ENCODE peak calls at places on chromosomes 3 and 15, in seven cellular contexts. K, A, H, C, Z, B and R are unnamed samples.

GRCh38 chr3:58617338-58617761 is 40.2 kb upstream of the FAM107A start:
- DNase-seq in K (no peak), A (no peak), H (no peak), C (peak; percentile 1), Z (no peak), B (no peak), R (no peak)

GRCh38 chr15:65366122-65366892 is 11.5 kb downstream of the IGDCC3 start:
- DNase-seq in K (peak; percentile 11), A (no peak), H (no peak), C (no peak), Z (no peak), B (no peak), R (no peak)

GRCh38 chr15:45630958-45631691 is 3.7 kb upstream of the SQOR start:
- DNase-seq in K (no peak), A (peak; percentile 94), H (no peak), C (peak; percentile 68), Z (no peak), B (no peak), R (no peak)

GRCh38 chr3:150681037-150681436 is 22.7 kb downstream of the ERICH6 start:
- DNase-seq in K (no peak), A (no peak), H (peak; percentile 52), C (no peak), Z (no peak), B (no peak), R (no peak)

GRCh38 chr3:187909871-187910270 is 164.6 kb upstream of the BCL6 start:
- DNase-seq in K (no peak), A (no peak), H (no peak), C (no peak), Z (no peak), B (no peak), R (no peak)

GRCh38 chr15:63157891-63158431 is 684 bp upstream of the RPS27L start:
- DNase-seq in K (peak; percentile 39), A (peak; percentile 75), H (no peak), C (peak; percentile 53), Z (peak; percentile 27), B (no peak), R (no peak)

GRCh38 chr15:78211189-78211921 is 23.0 kb downstream of the ACSBG1 start:
- DNase-seq in K (no peak), A (no peak), H (no peak), C (no peak), Z (no peak), B (no peak), R (no peak)

GRCh38 chr3:146581877-146582508 is 23.2 kb downstream of the PLSCR5 start:
- DNase-seq in K (no peak), A (no peak), H (no peak), C (no peak), Z (no peak), B (no peak), R (no peak)

GRCh38 chr3:27590437-27591320 is 106.5 kb upstream of the SLC4A7 start:
- DNase-seq in K (no peak), A (peak; percentile 41), H (no peak), C (no peak), Z (no peak), B (no peak), R (no peak)

GRCh38 chr3:127446756-127447155 is 143.8 kb downstream of the TPRA1 start:
- DNase-seq in K (no peak), A (no peak), H (no peak), C (no peak), Z (peak; percentile 6), B (no peak), R (no peak)

GRCh38 chr15:44066211-44066827 is 128.8 kb downstream of the FRMD5 start:
- DNase-seq in K (peak; percentile 36), A (peak; percentile 35), H (peak; percentile 11), C (peak; percentile 29), Z (no peak), B (peak; percentile 63), R (peak; percentile 17)

GRCh38 chr15:73515520-73515919 is 72.6 kb downstream of the REC114 start:
- DNase-seq in K (no peak), A (no peak), H (no peak), C (no peak), Z (no peak), B (no peak), R (no peak)

DNA sequence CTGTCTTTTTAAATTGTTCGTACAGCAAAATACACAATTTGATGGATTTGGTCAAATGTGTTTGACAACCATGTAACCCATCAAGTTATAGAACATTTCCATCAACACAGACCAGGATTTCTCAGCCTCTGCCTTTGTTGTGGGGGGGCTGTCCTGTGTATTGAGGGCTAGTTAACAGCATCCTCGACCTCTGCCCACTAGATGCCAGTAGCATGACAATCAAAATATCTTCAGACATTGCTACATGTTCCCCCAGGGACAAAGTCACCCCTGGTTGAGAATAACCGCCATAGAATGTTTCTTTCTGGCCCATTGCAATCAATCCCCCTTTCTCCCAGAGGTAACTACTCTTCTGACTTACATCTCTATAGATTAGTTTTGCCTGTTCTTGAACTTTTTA is 310.1 kb upstream of the RGMA start:
- DNase-seq in K (no peak), A (no peak), H (no peak), C (no peak), Z (no peak), B (no peak), R (no peak)
- TF ChIP-seq CTCF in K (no peak), A (no peak), H (no peak), C (no peak), Z (no peak), B (no peak), R (no peak)

GRCh38 chr3:15636028-15636709 is 34.6 kb downstream of the BTD start:
- DNase-seq in K (no peak), A (peak; percentile 95), H (peak; percentile 50), C (peak; percentile 74), Z (no peak), B (no peak), R (no peak)
- TF ChIP-seq CTCF in K (no peak), A (no peak), H (no peak), C (no peak), Z (no peak), B (no peak), R (no peak)

GRCh38 chr3:47374587-47374986 is 6.2 kb upstream of the PTPN23 start:
- DNase-seq in K (no peak), A (no peak), H (no peak), C (no peak), Z (no peak), B (no peak), R (no peak)

GRCh38 chr3:47376393-47376792 is 4.4 kb upstream of the PTPN23 start:
- DNase-seq in K (no peak), A (no peak), H (no peak), C (no peak), Z (no peak), B (no peak), R (no peak)

GRCh38 chr3:47367631-47368030 is 13.2 kb upstream of the PTPN23 start:
- DNase-seq in K (no peak), A (no peak), H (no peak), C (no peak), Z (no peak), B (no peak), R (no peak)

GRCh38 chr3:47366833-47367232 is 14.0 kb upstream of the PTPN23 start:
- DNase-seq in K (no peak), A (no peak), H (no peak), C (no peak), Z (no peak), B (no peak), R (no peak)

DNA sequence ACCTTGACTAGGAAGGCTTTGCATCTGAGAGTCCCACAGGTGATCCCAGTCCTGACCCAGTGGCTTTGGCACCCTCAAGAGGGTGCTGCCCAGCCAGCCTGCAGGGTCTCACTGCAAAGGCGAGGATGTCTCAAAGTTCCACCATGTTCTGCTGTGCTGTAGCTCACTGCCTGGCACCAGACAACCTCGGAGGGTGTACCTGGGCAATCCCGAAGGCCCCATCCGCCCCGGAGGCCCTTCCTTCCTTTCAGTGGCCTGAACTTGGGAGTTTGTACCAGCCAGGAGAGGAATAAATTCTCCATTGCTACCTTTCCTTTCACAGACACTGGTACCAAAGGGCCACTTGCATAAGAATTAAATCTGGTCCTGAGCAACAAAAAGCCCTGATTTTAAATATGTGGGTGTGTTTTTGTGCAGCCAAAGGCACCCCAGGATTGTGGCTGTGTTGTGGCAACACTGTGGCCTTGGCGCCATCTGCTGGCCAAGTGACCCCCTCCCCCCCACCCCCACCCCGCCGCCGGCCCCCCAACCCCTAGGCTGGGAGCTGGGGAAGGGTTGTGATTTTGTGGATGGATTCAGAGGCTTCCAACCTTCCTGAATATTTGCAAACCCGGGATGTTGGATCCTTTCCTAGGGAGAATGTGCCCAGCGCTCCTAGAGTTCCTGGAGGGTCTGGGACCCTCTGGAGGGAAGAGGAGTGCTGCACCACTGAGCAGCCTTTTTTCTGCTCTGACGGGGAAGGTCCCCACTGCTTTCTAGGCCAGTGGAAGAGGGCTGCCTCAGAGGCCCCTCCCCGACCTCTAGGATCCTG is 9.7 kb upstream of the PTPN23 start:
- DNase-seq in K (no peak), A (no peak), H (no peak), C (no peak), Z (no peak), B (peak; percentile 57), R (no peak)
- TF ChIP-seq CTCF in K (peak; percentile 23), A (no peak), H (peak; percentile 43), C (no peak), Z (no peak), B (peak; percentile 52), R (no peak)

GRCh38 chr3:852033-852432 is 240.8 kb upstream of the CNTN6 start:
- DNase-seq in K (no peak), A (no peak), H (no peak), C (no peak), Z (no peak), B (no peak), R (no peak)
- TF ChIP-seq CTCF in K (no peak), A (no peak), H (peak; percentile 31), C (no peak), Z (no peak), B (no peak), R (no peak)

DNA sequence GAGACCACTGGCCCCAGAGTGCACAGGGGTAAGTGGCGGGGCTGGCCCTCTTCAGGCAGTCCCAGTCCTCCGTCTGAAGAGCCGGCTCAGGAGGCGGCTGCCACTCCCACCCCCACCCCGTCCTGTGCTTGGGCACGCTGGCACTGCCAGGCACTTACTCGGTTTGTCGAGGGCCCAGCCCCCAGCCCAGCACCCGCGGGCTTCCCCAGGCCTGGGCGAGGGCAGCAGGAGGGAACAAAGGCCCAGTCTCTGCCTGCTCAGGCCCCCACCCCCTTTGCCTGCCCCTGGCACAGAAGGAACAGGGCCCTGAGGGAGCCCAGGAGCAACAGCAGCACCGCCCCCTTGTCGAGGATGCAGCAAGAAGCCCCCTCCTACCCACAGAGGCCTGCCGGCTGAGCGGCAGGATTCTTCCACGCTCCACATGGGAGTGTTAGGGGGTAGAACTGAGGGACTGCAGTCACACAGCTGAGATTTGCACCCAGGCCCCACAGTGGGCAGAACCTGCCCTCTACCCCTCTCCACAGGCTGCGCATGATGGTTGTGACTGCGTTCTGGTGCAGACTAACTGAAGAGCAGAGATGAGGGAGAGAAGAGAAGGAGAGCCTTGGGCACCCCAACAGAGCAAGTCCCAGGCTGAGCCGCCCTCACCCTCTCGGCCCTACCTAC is 8.9 kb downstream of the DUSP7 start:
- DNase-seq in K (no peak), A (no peak), H (no peak), C (no peak), Z (no peak), B (no peak), R (no peak)
- TF ChIP-seq CTCF in K (no peak), A (no peak), H (no peak), C (no peak), Z (no peak), B (no peak), R (no peak)